ENCODE peak calls at places on chromosomes 7 and 10, in ten cellular contexts. T is HT-29, W is C1 segment of cervical spinal cord, L is MV-4-11, K is glomerular endothelial cell, F is choroid plexus epithelial cell, Q is GM10248, Y is AG08395, A is KG1, X is lung. D is an unnamed sample.

GRCh38 chr7:128170461-128170860 is 70.6 kb upstream of the LEP start:
- DNase-seq in W (no peak), K (no peak), Y (no peak), A (no peak), F (no peak), L (no peak), X (no peak), Q (no peak), T (no peak), D (no peak)

GRCh38 chr7:38881015-38881414 is 28.0 kb downstream of the VPS41 start:
- DNase-seq in T (no peak), A (no peak), X (no peak), W (no peak), K (no peak), Y (no peak), Q (no peak), L (no peak), F (no peak), D (no peak)

GRCh38 chr10:77334501-77334900 is 303.1 kb downstream of the KCNMA1 start:
- DNase-seq in T (no peak), L (no peak), K (no peak), W (no peak), X (no peak), A (no peak), Q (no peak), F (no peak), Y (no peak), D (no peak)

GRCh38 chr10:133530506-133530905 is 3.3 kb downstream of the CYP2E1 start:
- DNase-seq in X (no peak), T (no peak), W (no peak), L (peak; percentile 91), Y (no peak), F (no peak), Q (no peak), A (no peak), K (no peak), D (no peak)

GRCh38 chr7:47531584-47532492 is 50.1 kb downstream of the TNS3 start:
- DNase-seq in Y (no peak), F (no peak), T (no peak), W (no peak), X (no peak), A (no peak), Q (no peak), L (no peak), K (no peak), D (no peak)

GRCh38 chr10:22774102-22774501 is 59.7 kb upstream of the PIP4K2A start:
- DNase-seq in Q (no peak), Y (no peak), W (no peak), A (no peak), F (no peak), K (no peak), L (no peak), T (no peak), X (no peak), D (no peak)

GRCh38 chr7:156650042-156650441 is 9.5 kb downstream of the RNF32 start:
- DNase-seq in W (no peak), X (no peak), A (no peak), F (peak; percentile 26), L (peak; percentile 35), Q (no peak), K (no peak), Y (peak; percentile 32), T (peak; percentile 85), D (no peak)

GRCh38 chr10:17673517-17674051 is 29.6 kb downstream of the STAM start:
- DNase-seq in T (no peak), Y (peak; percentile 90), W (no peak), Q (no peak), F (peak; percentile 98), K (no peak), X (no peak), L (peak; percentile 34), A (no peak), D (no peak)

GRCh38 chr10:91313-91712 is 42.2 kb upstream of the TUBB8 start:
- DNase-seq in F (no peak), X (no peak), W (no peak), A (no peak), Q (no peak), L (no peak), T (no peak), Y (no peak), K (no peak), D (no peak)

D was measured in T-helper 22 cell.